ENCODE peak calls at places on chromosomes 11 and 22, in eight cellular contexts. H, Q, X, L, M, W, T and P are unnamed samples.

GRCh38 chr11:571802-572185 is 4.5 kb upstream of the PHRF1 start:
- DNase-seq in H (no peak), Q (no peak), X (no peak), L (no peak), M (no peak), W (no peak), T (no peak), P (no peak)

GRCh38 chr22:36564422-36565151 is 35.6 kb upstream of the EIF3D start:
- DNase-seq in H (no peak), Q (no peak), X (no peak), L (no peak), M (no peak), W (no peak), T (no peak), P (no peak)

GRCh38 chr11:17803751-17804334 is 69.3 kb downstream of the KCNC1 start:
- DNase-seq in H (no peak), Q (no peak), X (no peak), L (no peak), M (no peak), W (no peak), T (no peak), P (no peak)

GRCh38 chr11:47330002-47330911 is 22.2 kb downstream of the MYBPC3 start:
- DNase-seq in H (no peak), Q (no peak), X (no peak), L (no peak), M (peak), W (no peak), T (peak), P (no peak)

GRCh38 chr11:7977251-7977917 is 9.8 kb upstream of the EIF3F start:
- DNase-seq in H (peak), Q (no peak), X (no peak), L (no peak), M (no peak), W (no peak), T (peak), P (no peak)

GRCh38 chr11:126039485-126040271 is 23.0 kb downstream of the CDON start:
- DNase-seq in H (no peak), Q (no peak), X (no peak), L (no peak), M (no peak), W (no peak), T (no peak), P (no peak)

GRCh38 chr11:19772480-19772879 is 59.8 kb downstream of the NAV2 start:
- DNase-seq in H (no peak), Q (no peak), X (no peak), L (no peak), M (no peak), W (no peak), T (no peak), P (no peak)

GRCh38 chr22:17536269-17536668 is 27.0 kb upstream of the SLC25A18 start:
- DNase-seq in H (no peak), Q (no peak), X (no peak), L (peak), M (no peak), W (no peak), T (no peak), P (no peak)

GRCh38 chr11:61587541-61587941 is 6.7 kb upstream of the SYT7 start:
- DNase-seq in H (no peak), Q (peak), X (peak), L (peak), M (peak), W (peak), T (no peak), P (no peak)

GRCh38 chr22:23822101-23822671 is 16.6 kb downstream of the DERL3 start:
- DNase-seq in H (no peak), Q (no peak), X (no peak), L (no peak), M (peak), W (no peak), T (no peak), P (no peak)

GRCh38 chr22:47357086-47357485 is 594.6 kb downstream of the TBC1D22A start:
- DNase-seq in H (no peak), Q (no peak), X (no peak), L (no peak), M (no peak), W (no peak), T (no peak), P (no peak)

GRCh38 chr11:103877221-103877620 is 159.2 kb upstream of the DDI1 start:
- DNase-seq in H (peak), Q (no peak), X (no peak), L (no peak), M (no peak), W (no peak), T (peak), P (no peak)

GRCh38 chr11:62539238-62539925 is 7.2 kb downstream of the AHNAK start:
- DNase-seq in H (peak), Q (peak), X (peak), L (peak), M (no peak), W (peak), T (peak), P (no peak)

GRCh38 chr11:40187092-40187403 is 1272.4 kb downstream of the LRRC4C start:
- DNase-seq in H (no peak), Q (no peak), X (no peak), L (no peak), M (no peak), W (no peak), T (no peak), P (no peak)

GRCh38 chr11:120512727-120513435 is 1.3 kb downstream of the GRIK4 start:
- DNase-seq in H (no peak), Q (no peak), X (peak), L (no peak), M (peak), W (no peak), T (no peak), P (no peak)

GRCh38 chr22:28955817-28956216 is 72.4 kb downstream of the ZNRF3 start:
- DNase-seq in H (peak), Q (peak), X (no peak), L (no peak), M (no peak), W (peak), T (no peak), P (no peak)

GRCh38 chr22:29870574-29870973 is 12.4 kb upstream of the MTMR3 start:
- DNase-seq in H (no peak), Q (peak), X (no peak), L (no peak), M (no peak), W (no peak), T (no peak), P (no peak)

GRCh38 chr11:77299528-77299993 is 1.9 kb downstream of the GDPD4 start:
- DNase-seq in H (no peak), Q (no peak), X (peak), L (peak), M (no peak), W (no peak), T (no peak), P (no peak)

GRCh38 chr22:42991010-42991651 is 23.8 kb downstream of the PACSIN2 start:
- DNase-seq in H (peak), Q (no peak), X (no peak), L (no peak), M (no peak), W (no peak), T (no peak), P (peak)

GRCh38 chr11:100942016-100942415 is 187.6 kb downstream of the PGR start:
- DNase-seq in H (peak), Q (no peak), X (no peak), L (peak), M (no peak), W (no peak), T (no peak), P (no peak)

GRCh38 chr11:7924526-7924925 is 6.5 kb downstream of the OR10A6 start:
- DNase-seq in H (no peak), Q (no peak), X (no peak), L (no peak), M (no peak), W (no peak), T (no peak), P (no peak)

GRCh38 chr22:26942301-26942927 is 285.0 kb downstream of the MIAT start:
- DNase-seq in H (no peak), Q (no peak), X (no peak), L (no peak), M (no peak), W (no peak), T (no peak), P (no peak)

GRCh38 chr11:108875134-108875533 is 210.3 kb downstream of the DDX10 start:
- DNase-seq in H (no peak), Q (no peak), X (no peak), L (no peak), M (no peak), W (no peak), T (no peak), P (no peak)

GRCh38 chr11:64553554-64554201 is 37.3 kb upstream of the SLC22A12 start:
- DNase-seq in H (peak), Q (peak), X (peak), L (peak), M (no peak), W (peak), T (peak), P (peak)

GRCh38 chr22:40635940-40636379 is 559 bp downstream of the MRTFA start:
- DNase-seq in H (peak), Q (peak), X (no peak), L (no peak), M (peak), W (no peak), T (peak), P (no peak)

GRCh38 chr11:111448420-111448819 is 63.8 kb downstream of the BTG4 start:
- DNase-seq in H (no peak), Q (no peak), X (no peak), L (no peak), M (no peak), W (no peak), T (no peak), P (no peak)

GRCh38 chr11:69320756-69321741 is 27.1 kb downstream of the MYEOV start:
- DNase-seq in H (peak), Q (no peak), X (no peak), L (no peak), M (no peak), W (no peak), T (peak), P (no peak)

GRCh38 chr11:64124147-64124546 is 41.8 kb downstream of the MACROD1 start:
- DNase-seq in H (peak), Q (no peak), X (no peak), L (no peak), M (no peak), W (no peak), T (no peak), P (peak)

GRCh38 chr11:122756417-122756816 is 81.9 kb upstream of the CRTAM start:
- DNase-seq in H (no peak), Q (peak), X (no peak), L (peak), M (peak), W (peak), T (no peak), P (no peak)

GRCh38 chr22:30884211-30885000 is 84.2 kb downstream of the MORC2 start:
- DNase-seq in H (no peak), Q (no peak), X (no peak), L (no peak), M (peak), W (no peak), T (no peak), P (no peak)

GRCh38 chr11:11279956-11280689 is 72.9 kb downstream of the CSNK2A3 start:
- DNase-seq in H (peak), Q (no peak), X (no peak), L (no peak), M (no peak), W (no peak), T (peak), P (no peak)